ENCODE peak calls at places on chromosomes 2 and 18, in seven cellular contexts. B, L, H, Q, I, A and U are unnamed samples.

GRCh38 chr2:56369316-56369715 is 185.5 kb downstream of the CCDC85A start:
- DNase-seq in B (peak), L (no peak), H (no peak), Q (no peak), I (no peak), A (peak), U (peak)

GRCh38 chr2:29706171-29706690 is 215.2 kb downstream of the ALK start:
- DNase-seq in B (no peak), L (no peak), H (no peak), Q (no peak), I (no peak), A (no peak), U (no peak)

GRCh38 chr2:82993631-82994030 is 1465.4 kb downstream of the SUCLG1 start:
- DNase-seq in B (no peak), L (no peak), H (no peak), Q (no peak), I (no peak), A (peak), U (no peak)

GRCh38 chr2:223008162-223008561 is 43.8 kb upstream of the KCNE4 start:
- DNase-seq in B (no peak), L (no peak), H (peak), Q (no peak), I (no peak), A (no peak), U (peak)

GRCh38 chr2:121372756-121373353 is 87.9 kb upstream of the TFCP2L1 start:
- DNase-seq in B (no peak), L (no peak), H (no peak), Q (no peak), I (no peak), A (no peak), U (no peak)

GRCh38 chr2:46495347-46496030 is 16.1 kb downstream of the TMEM247 start:
- DNase-seq in B (no peak), L (peak), H (peak), Q (no peak), I (no peak), A (no peak), U (peak)

GRCh38 chr18:53191634-53192033 is 851.6 kb downstream of the DCC start:
- DNase-seq in B (no peak), L (no peak), H (no peak), Q (no peak), I (no peak), A (no peak), U (no peak)

GRCh38 chr2:172252154-172252553 is 149.5 kb upstream of the DLX2 start:
- DNase-seq in B (no peak), L (no peak), H (no peak), Q (no peak), I (no peak), A (no peak), U (no peak)

GRCh38 chr2:166841152-166841551 is 47.1 kb upstream of the XIRP2 start:
- DNase-seq in B (no peak), L (no peak), H (no peak), Q (no peak), I (no peak), A (no peak), U (no peak)

GRCh38 chr18:63844254-63844653 is 43.3 kb upstream of the SERPINB2 start:
- DNase-seq in B (peak), L (peak), H (peak), Q (peak), I (no peak), A (peak), U (peak)

GRCh38 chr2:30693821-30694281 is 113.4 kb downstream of the CAPN13 start:
- DNase-seq in B (no peak), L (no peak), H (no peak), Q (no peak), I (no peak), A (no peak), U (no peak)

GRCh38 chr2:151830966-151831365 is 2.7 kb upstream of the ARL5A start:
- DNase-seq in B (no peak), L (no peak), H (no peak), Q (no peak), I (no peak), A (no peak), U (no peak)

GRCh38 chr2:240791821-240792657 is 28.0 kb downstream of the KIF1A start:
- DNase-seq in B (no peak), L (no peak), H (no peak), Q (no peak), I (no peak), A (no peak), U (no peak)

GRCh38 chr2:112985090-112985489 is 7.3 kb downstream of the IL36G start:
- DNase-seq in B (no peak), L (no peak), H (no peak), Q (no peak), I (no peak), A (no peak), U (no peak)

GRCh38 chr2:5111581-5111980 is 580.6 kb upstream of the SOX11 start:
- DNase-seq in B (no peak), L (no peak), H (no peak), Q (no peak), I (no peak), A (peak), U (no peak)

GRCh38 chr18:23810396-23810795 is 121.1 kb downstream of the LAMA3 start:
- DNase-seq in B (no peak), L (no peak), H (no peak), Q (no peak), I (no peak), A (no peak), U (no peak)

GRCh38 chr2:82539222-82539621 is 1919.9 kb downstream of the SUCLG1 start:
- DNase-seq in B (no peak), L (no peak), H (no peak), Q (no peak), I (no peak), A (no peak), U (no peak)

GRCh38 chr2:197972017-197972416 is 167.6 kb downstream of the PLCL1 start:
- DNase-seq in B (peak), L (peak), H (peak), Q (no peak), I (no peak), A (peak), U (peak)

GRCh38 chr18:57581301-57581934 is 5.1 kb downstream of the FECH start:
- DNase-seq in B (no peak), L (no peak), H (no peak), Q (no peak), I (no peak), A (no peak), U (no peak)

GRCh38 chr2:85175369-85176299 is 42.4 kb downstream of the TCF7L1 start:
- DNase-seq in B (peak), L (peak), H (peak), Q (no peak), I (no peak), A (no peak), U (peak)

GRCh38 chr2:85174943-85175342 is 41.8 kb downstream of the TCF7L1 start:
- DNase-seq in B (no peak), L (no peak), H (no peak), Q (no peak), I (no peak), A (no peak), U (no peak)

GRCh38 chr2:85178980-85179411 is 45.8 kb downstream of the TCF7L1 start:
- DNase-seq in B (no peak), L (no peak), H (no peak), Q (no peak), I (no peak), A (no peak), U (no peak)

GRCh38 chr2:85178154-85178553 is 45.0 kb downstream of the TCF7L1 start:
- DNase-seq in B (no peak), L (no peak), H (peak), Q (no peak), I (no peak), A (no peak), U (no peak)

GRCh38 chr2:85177031-85177824 is 44.0 kb downstream of the TCF7L1 start:
- DNase-seq in B (no peak), L (no peak), H (no peak), Q (no peak), I (no peak), A (no peak), U (no peak)
- H3K4me3 ChIP-seq in B (no peak), L (no peak), H (no peak), Q (no peak), I (no peak), A (no peak), U (no peak)

DNA sequence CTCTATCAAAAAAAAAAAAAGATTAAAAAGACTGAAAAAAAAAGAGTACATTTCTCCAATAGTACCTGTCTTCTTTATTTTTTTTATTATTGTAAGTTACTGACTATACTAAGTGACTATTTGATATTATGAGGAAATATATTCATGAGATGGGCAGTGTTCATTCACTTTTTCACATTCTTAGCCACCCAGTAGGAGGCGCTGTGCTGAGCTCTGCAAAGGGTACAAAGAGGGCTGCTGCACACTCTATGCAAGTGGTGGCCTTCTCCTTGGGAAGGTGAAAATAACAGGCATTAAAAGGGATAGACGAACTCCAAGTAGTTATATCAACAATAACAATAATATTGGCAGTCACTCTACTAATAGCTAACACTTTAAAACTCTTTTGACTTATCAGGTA is 1034.9 kb upstream of the FANCL start:
- DNase-seq in B (no peak), L (no peak), H (no peak), Q (peak), I (no peak), A (no peak), U (no peak)
- H3K4me3 ChIP-seq in B (no peak), L (no peak), H (no peak), Q (no peak), I (no peak), A (no peak), U (no peak)

GRCh38 chr2:16296331-16297250 is 356.2 kb downstream of the MYCN start:
- DNase-seq in B (no peak), L (no peak), H (no peak), Q (no peak), I (no peak), A (no peak), U (no peak)
- H3K4me3 ChIP-seq in B (no peak), L (no peak), H (no peak), Q (no peak), I (no peak), A (no peak), U (no peak)

GRCh38 chr2:31831585-31831984 is 179.2 kb downstream of the MEMO1 start:
- DNase-seq in B (no peak), L (peak), H (peak), Q (no peak), I (no peak), A (peak), U (peak)
- H3K4me3 ChIP-seq in B (no peak), L (no peak), H (no peak), Q (no peak), I (no peak), A (no peak), U (no peak)